ENCODE peak calls at places on chromosomes 13 and 19, in four cellular contexts. One of them, this sample, is unnamed.

GRCh38 chr13:105996391-105997028 is 539.0 kb downstream of the EFNB2 start:
- DNase-seq in stimulated activated naive CD4-positive, alpha-beta T cell: no peak
- DNase-seq in fibroblast of the conjunctiva: no peak
- DNase-seq in activated CD4-positive, alpha-beta T cell treated with anti-CD3 and anti-CD28 coated beads, Interleukin-2, amount 10 ng/mL, durations not matched to agents 7 days and 5 days: no peak
- DNase-seq in this sample: no peak

GRCh38 chr13:75256922-75257321 is 225.0 kb downstream of the TBC1D4 start:
- DNase-seq in activated CD4-positive, alpha-beta T cell treated with anti-CD3 and anti-CD28 coated beads, Interleukin-2, amount 10 ng/mL, durations not matched to agents 7 days and 5 days: no peak
- DNase-seq in fibroblast of the conjunctiva: no peak
- DNase-seq in stimulated activated naive CD4-positive, alpha-beta T cell: no peak
- DNase-seq in this sample: no peak

GRCh38 chr19:52896431-52897148 is 845 bp downstream of the ZNF320 start:
- DNase-seq in activated CD4-positive, alpha-beta T cell treated with anti-CD3 and anti-CD28 coated beads, Interleukin-2, amount 10 ng/mL, durations not matched to agents 7 days and 5 days: peak
- DNase-seq in fibroblast of the conjunctiva: no peak
- DNase-seq in stimulated activated naive CD4-positive, alpha-beta T cell: no peak
- DNase-seq in this sample: no peak

GRCh38 chr19:16618248-16618647 is 9.8 kb downstream of the MED26 start:
- DNase-seq in stimulated activated naive CD4-positive, alpha-beta T cell: no peak
- DNase-seq in activated CD4-positive, alpha-beta T cell treated with anti-CD3 and anti-CD28 coated beads, Interleukin-2, amount 10 ng/mL, durations not matched to agents 7 days and 5 days: no peak
- DNase-seq in fibroblast of the conjunctiva: no peak
- DNase-seq in this sample: no peak

GRCh38 chr13:30735025-30735967 is at the start of gene ALOX5AP:
- DNase-seq in activated CD4-positive, alpha-beta T cell treated with anti-CD3 and anti-CD28 coated beads, Interleukin-2, amount 10 ng/mL, durations not matched to agents 7 days and 5 days: peak
- DNase-seq in stimulated activated naive CD4-positive, alpha-beta T cell: peak
- DNase-seq in fibroblast of the conjunctiva: no peak
- DNase-seq in this sample: peak

GRCh38 chr13:97977982-97978381 is 24.5 kb downstream of the IPO5 start:
- DNase-seq in stimulated activated naive CD4-positive, alpha-beta T cell: no peak
- DNase-seq in fibroblast of the conjunctiva: no peak
- DNase-seq in activated CD4-positive, alpha-beta T cell treated with anti-CD3 and anti-CD28 coated beads, Interleukin-2, amount 10 ng/mL, durations not matched to agents 7 days and 5 days: no peak
- DNase-seq in this sample: no peak

GRCh38 chr19:50417138-50417849 is 1.4 kb upstream of the SPIB start:
- DNase-seq in activated CD4-positive, alpha-beta T cell treated with anti-CD3 and anti-CD28 coated beads, Interleukin-2, amount 10 ng/mL, durations not matched to agents 7 days and 5 days: no peak
- DNase-seq in stimulated activated naive CD4-positive, alpha-beta T cell: no peak
- DNase-seq in fibroblast of the conjunctiva: no peak
- DNase-seq in this sample: no peak

GRCh38 chr13:28750187-28751045 is 31.6 kb upstream of the SLC46A3 start:
- DNase-seq in fibroblast of the conjunctiva: no peak
- DNase-seq in activated CD4-positive, alpha-beta T cell treated with anti-CD3 and anti-CD28 coated beads, Interleukin-2, amount 10 ng/mL, durations not matched to agents 7 days and 5 days: no peak
- DNase-seq in stimulated activated naive CD4-positive, alpha-beta T cell: no peak
- DNase-seq in this sample: no peak

GRCh38 chr13:77457989-77458388 is 77.5 kb upstream of the SCEL start:
- DNase-seq in stimulated activated naive CD4-positive, alpha-beta T cell: no peak
- DNase-seq in activated CD4-positive, alpha-beta T cell treated with anti-CD3 and anti-CD28 coated beads, Interleukin-2, amount 10 ng/mL, durations not matched to agents 7 days and 5 days: no peak
- DNase-seq in fibroblast of the conjunctiva: no peak
- DNase-seq in this sample: no peak

GRCh38 chr13:114142640-114143490 is 10.4 kb upstream of the RASA3 start:
- DNase-seq in activated CD4-positive, alpha-beta T cell treated with anti-CD3 and anti-CD28 coated beads, Interleukin-2, amount 10 ng/mL, durations not matched to agents 7 days and 5 days: peak
- DNase-seq in stimulated activated naive CD4-positive, alpha-beta T cell: peak
- DNase-seq in fibroblast of the conjunctiva: no peak
- DNase-seq in this sample: peak

GRCh38 chr13:39417131-39417530 is 185.9 kb downstream of the LHFPL6 start:
- DNase-seq in fibroblast of the conjunctiva: no peak
- DNase-seq in activated CD4-positive, alpha-beta T cell treated with anti-CD3 and anti-CD28 coated beads, Interleukin-2, amount 10 ng/mL, durations not matched to agents 7 days and 5 days: no peak
- DNase-seq in stimulated activated naive CD4-positive, alpha-beta T cell: no peak
- DNase-seq in this sample: no peak

GRCh38 chr13:113654591-113655357 is 3.2 kb downstream of the ATP4B start:
- DNase-seq in fibroblast of the conjunctiva: no peak
- DNase-seq in activated CD4-positive, alpha-beta T cell treated with anti-CD3 and anti-CD28 coated beads, Interleukin-2, amount 10 ng/mL, durations not matched to agents 7 days and 5 days: no peak
- DNase-seq in stimulated activated naive CD4-positive, alpha-beta T cell: no peak
- DNase-seq in this sample: no peak

GRCh38 chr13:64074989-64075474 is 2659.4 kb upstream of the PCDH20 start:
- DNase-seq in fibroblast of the conjunctiva: no peak
- DNase-seq in activated CD4-positive, alpha-beta T cell treated with anti-CD3 and anti-CD28 coated beads, Interleukin-2, amount 10 ng/mL, durations not matched to agents 7 days and 5 days: no peak
- DNase-seq in stimulated activated naive CD4-positive, alpha-beta T cell: no peak
- DNase-seq in this sample: no peak

GRCh38 chr19:51418707-51419106 is 1.3 kb upstream of the SIGLEC10 start:
- DNase-seq in fibroblast of the conjunctiva: no peak
- DNase-seq in stimulated activated naive CD4-positive, alpha-beta T cell: no peak
- DNase-seq in activated CD4-positive, alpha-beta T cell treated with anti-CD3 and anti-CD28 coated beads, Interleukin-2, amount 10 ng/mL, durations not matched to agents 7 days and 5 days: no peak
- DNase-seq in this sample: no peak

GRCh38 chr19:6663236-6664187 is 6.4 kb downstream of the TNFSF14 start:
- DNase-seq in fibroblast of the conjunctiva: no peak
- DNase-seq in activated CD4-positive, alpha-beta T cell treated with anti-CD3 and anti-CD28 coated beads, Interleukin-2, amount 10 ng/mL, durations not matched to agents 7 days and 5 days: no peak
- DNase-seq in stimulated activated naive CD4-positive, alpha-beta T cell: no peak
- DNase-seq in this sample: peak

GRCh38 chr19:13526552-13526951 is 20.3 kb upstream of the CACNA1A start:
- DNase-seq in fibroblast of the conjunctiva: no peak
- DNase-seq in stimulated activated naive CD4-positive, alpha-beta T cell: no peak
- DNase-seq in activated CD4-positive, alpha-beta T cell treated with anti-CD3 and anti-CD28 coated beads, Interleukin-2, amount 10 ng/mL, durations not matched to agents 7 days and 5 days: peak
- DNase-seq in this sample: no peak

GRCh38 chr19:34336781-34337271 is 28.2 kb upstream of the GPI start:
- DNase-seq in stimulated activated naive CD4-positive, alpha-beta T cell: peak
- DNase-seq in fibroblast of the conjunctiva: peak
- DNase-seq in activated CD4-positive, alpha-beta T cell treated with anti-CD3 and anti-CD28 coated beads, Interleukin-2, amount 10 ng/mL, durations not matched to agents 7 days and 5 days: peak
- DNase-seq in this sample: peak

GRCh38 chr13:39603424-39603947 is 493 bp upstream of the LHFPL6 start:
- DNase-seq in activated CD4-positive, alpha-beta T cell treated with anti-CD3 and anti-CD28 coated beads, Interleukin-2, amount 10 ng/mL, durations not matched to agents 7 days and 5 days: no peak
- DNase-seq in stimulated activated naive CD4-positive, alpha-beta T cell: no peak
- DNase-seq in fibroblast of the conjunctiva: no peak
- DNase-seq in this sample: no peak

GRCh38 chr13:103431880-103432279 is 365.7 kb upstream of the SLC10A2 start:
- DNase-seq in fibroblast of the conjunctiva: no peak
- DNase-seq in stimulated activated naive CD4-positive, alpha-beta T cell: no peak
- DNase-seq in activated CD4-positive, alpha-beta T cell treated with anti-CD3 and anti-CD28 coated beads, Interleukin-2, amount 10 ng/mL, durations not matched to agents 7 days and 5 days: no peak
- DNase-seq in this sample: no peak

GRCh38 chr19:52778811-52779210 is 7.8 kb downstream of the ZNF600 start:
- DNase-seq in activated CD4-positive, alpha-beta T cell treated with anti-CD3 and anti-CD28 coated beads, Interleukin-2, amount 10 ng/mL, durations not matched to agents 7 days and 5 days: peak
- DNase-seq in stimulated activated naive CD4-positive, alpha-beta T cell: no peak
- DNase-seq in fibroblast of the conjunctiva: no peak
- DNase-seq in this sample: peak

This sample was measured in immature natural killer cell.